ENCODE peak calls at places on chromosomes 11 and 22, in five cellular contexts. H is stomach, G is progenitor cell of endocrine pancreas, S is endothelial cell, E is astrocyte of the cerebellum. O is an unnamed sample.
A peak's percentile ranks its signal among the peaks of the same experiment; 100 is the strongest.

GRCh38 chr11:80593981-80594380 is 1153.2 kb upstream of the TENM4 start:
- DNase-seq in E (peak; percentile 8), H (no peak), S (no peak), G (no peak), O (no peak)

GRCh38 chr11:47394322-47395224 is 13.8 kb upstream of the SLC39A13 start:
- DNase-seq in S (peak; percentile 76), E (no peak), G (no peak), H (peak; percentile 52), O (peak; percentile 49)

GRCh38 chr11:35412285-35412684 is 7.1 kb downstream of the SLC1A2 start:
- DNase-seq in S (no peak), G (no peak), H (no peak), E (no peak), O (no peak)

GRCh38 chr11:31826530-31827438 is 15.7 kb upstream of the PAX6 start:
- DNase-seq in H (no peak), E (no peak), S (peak; percentile 24), G (peak; percentile 12), O (no peak)

GRCh38 chr11:112885744-112886706 is 75.2 kb upstream of the NCAM1 start:
- DNase-seq in S (no peak), H (no peak), E (no peak), G (no peak), O (no peak)

GRCh38 chr11:109034341-109034696 is 369.4 kb downstream of the DDX10 start:
- DNase-seq in H (no peak), S (no peak), E (no peak), G (no peak), O (no peak)

GRCh38 chr11:32829680-32830412 is at the start of gene PRRG4:
- DNase-seq in G (peak; percentile 51), S (peak; percentile 46), H (peak; percentile 85), E (no peak), O (peak; percentile 82)

GRCh38 chr11:117356126-117356761 is 28.6 kb downstream of the CEP164 start:
- DNase-seq in G (no peak), E (no peak), S (no peak), H (no peak), O (no peak)

GRCh38 chr11:126352934-126353801 is 2.3 kb upstream of the ST3GAL4 start:
- DNase-seq in G (no peak), S (no peak), E (no peak), H (no peak), O (no peak)

GRCh38 chr11:8867035-8867434 is 44.0 kb upstream of the AKIP1 start:
- DNase-seq in S (no peak), H (no peak), E (no peak), G (no peak), O (no peak)

GRCh38 chr11:94147433-94147845 is 18.8 kb downstream of the PANX1 start:
- DNase-seq in E (no peak), H (no peak), S (no peak), G (no peak), O (no peak)

GRCh38 chr11:100068116-100068515 is 619.0 kb upstream of the ARHGAP42 start:
- DNase-seq in H (no peak), S (no peak), G (no peak), E (no peak), O (no peak)

GRCh38 chr11:129817282-129818051 is 1.8 kb downstream of the TMEM45B start:
- DNase-seq in S (no peak), E (no peak), G (no peak), H (no peak), O (no peak)

GRCh38 chr11:72789493-72790131 is 4.2 kb downstream of the STARD10 start:
- DNase-seq in H (peak; percentile 50), G (no peak), E (no peak), S (no peak), O (no peak)

GRCh38 chr11:70072471-70073187 is 5.5 kb upstream of the ANO1 start:
- DNase-seq in S (no peak), G (no peak), E (no peak), H (no peak), O (peak; percentile 24)

GRCh38 chr11:18720086-18720810 is 5.7 kb downstream of the IGSF22 start:
- DNase-seq in S (no peak), G (no peak), H (no peak), E (no peak), O (no peak)

GRCh38 chr11:82864268-82864667 is 36.0 kb downstream of the PRCP start:
- DNase-seq in E (peak; percentile 13), H (peak; percentile 42), S (peak; percentile 46), G (peak; percentile 11), O (peak; percentile 45)

GRCh38 chr22:45889093-45889538 is 87.8 kb downstream of the WNT7B start:
- DNase-seq in H (no peak), G (no peak), E (no peak), S (no peak), O (no peak)

GRCh38 chr11:46574656-46575055 is 19.2 kb downstream of the AMBRA1 start:
- DNase-seq in H (no peak), S (no peak), G (no peak), E (no peak), O (no peak)

GRCh38 chr11:118928870-118929495 is 3.3 kb upstream of the BCL9L start:
- DNase-seq in H (no peak), S (peak; percentile 63), G (no peak), E (no peak), O (no peak)

GRCh38 chr11:13189561-13190435 is 87.8 kb upstream of the BMAL1 start:
- DNase-seq in S (no peak), H (no peak), G (no peak), E (peak; percentile 79), O (no peak)

GRCh38 chr22:32206774-32207758 is 2.2 kb upstream of the RFPL2 start:
- DNase-seq in E (no peak), S (peak; percentile 43), G (no peak), H (peak; percentile 51), O (no peak)

GRCh38 chr11:32033067-32033466 is 57.8 kb upstream of the RCN1 start:
- DNase-seq in E (no peak), G (no peak), S (no peak), H (no peak), O (no peak)

GRCh38 chr11:64340671-64341335 is 799 bp downstream of the CCDC88B start:
- DNase-seq in H (peak; percentile 61), G (no peak), S (peak; percentile 69), E (no peak), O (no peak)
- TF ChIP-seq CTCF in H (no peak), G (no peak), S (no peak), E (peak; percentile 11), O (no peak)

DNA sequence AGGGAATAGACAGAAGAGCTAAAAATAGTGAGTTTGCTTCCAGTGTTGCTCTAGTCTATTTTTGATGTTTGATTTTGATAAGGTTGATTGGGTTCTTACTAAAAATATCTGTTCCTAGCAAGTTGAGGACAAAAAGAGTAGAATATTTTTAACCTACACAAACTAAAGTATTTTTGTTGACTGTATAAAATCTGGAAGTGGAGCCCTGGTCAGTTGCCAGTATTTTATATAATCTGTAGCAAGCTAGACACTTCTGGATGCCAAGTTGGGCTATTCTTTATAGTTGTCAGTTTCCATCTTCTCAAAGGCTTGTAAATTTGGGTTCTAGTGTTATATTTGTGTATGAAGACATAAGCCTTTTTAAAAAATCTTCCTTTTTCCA is 56.6 kb downstream of the HSD17B12 start:
- DNase-seq in E (no peak), S (no peak), H (no peak), G (no peak), O (no peak)
- TF ChIP-seq CTCF in E (no peak), S (no peak), H (no peak), G (no peak), O (no peak)

DNA sequence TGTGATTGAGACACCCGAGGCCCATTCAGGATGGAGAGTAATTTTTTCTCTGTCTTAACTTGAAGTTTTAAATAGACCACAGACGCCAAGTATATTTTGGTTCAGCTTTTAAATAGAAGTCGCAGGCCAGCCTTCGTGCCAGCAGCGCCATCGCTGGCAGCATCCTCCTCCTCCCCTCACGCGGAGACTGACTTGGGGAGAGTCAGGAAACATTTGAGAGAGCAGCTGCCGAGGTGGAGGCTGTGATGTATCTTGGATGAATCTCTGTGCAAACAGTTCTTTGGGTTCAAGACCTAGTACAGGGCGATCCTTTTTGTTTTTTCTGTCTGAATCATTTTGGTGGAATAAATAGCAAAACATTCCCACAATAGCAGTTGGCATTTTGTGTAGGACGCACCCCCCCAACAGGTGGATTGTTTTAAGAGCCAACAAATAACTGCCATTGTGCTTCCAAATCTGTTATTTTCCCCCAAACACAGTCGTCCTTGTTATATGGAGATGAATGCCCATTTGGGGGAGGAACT is 920 bp upstream of the DMC1 start:
- DNase-seq in E (no peak), H (peak; percentile 31), G (peak; percentile 12), S (peak; percentile 15), O (no peak)
- TF ChIP-seq CTCF in E (no peak), H (no peak), G (no peak), S (no peak), O (no peak)

GRCh38 chr22:50326959-50327710 is at the start of gene DENND6B:
- DNase-seq in H (peak; percentile 87), E (peak; percentile 29), G (peak; percentile 74), S (peak; percentile 85), O (no peak)
- TF ChIP-seq CTCF in H (peak; percentile 51), E (peak; percentile 30), G (peak; percentile 56), S (peak; percentile 50), O (peak; percentile 22)